ENCODE peak calls at places on chromosomes 13 and 19, in seven cellular contexts. H, K, I, M, U, F and E are unnamed samples.

GRCh38 chr13:40315416-40316064 is 350.9 kb downstream of the FOXO1 start:
- DNase-seq in H (no peak), K (no peak), I (no peak), M (no peak), U (no peak), F (no peak), E (no peak)

GRCh38 chr19:3537438-3538240 is 1.3 kb upstream of the TEKTIP1 start:
- DNase-seq in H (no peak), K (no peak), I (no peak), M (no peak), U (no peak), F (no peak), E (no peak)

GRCh38 chr19:17021793-17022590 is 4.6 kb downstream of the CPAMD8 start:
- DNase-seq in H (no peak), K (no peak), I (no peak), M (no peak), U (no peak), F (no peak), E (no peak)

GRCh38 chr13:24747248-24748151 is 16.5 kb upstream of the RNF17 start:
- DNase-seq in H (peak), K (peak), I (peak), M (no peak), U (no peak), F (no peak), E (no peak)

GRCh38 chr13:22883961-22884360 is 296.8 kb upstream of the SGCG start:
- DNase-seq in H (no peak), K (peak), I (no peak), M (no peak), U (no peak), F (no peak), E (no peak)

GRCh38 chr13:50588736-50589135 is 254.8 kb downstream of the DLEU7 start:
- DNase-seq in H (no peak), K (no peak), I (no peak), M (no peak), U (no peak), F (no peak), E (no peak)

GRCh38 chr13:24107955-24108614 is 52.4 kb upstream of the SPATA13 start:
- DNase-seq in H (no peak), K (no peak), I (no peak), M (no peak), U (no peak), F (no peak), E (no peak)

GRCh38 chr13:100648354-100648753 is 26.2 kb downstream of the TMTC4 start:
- DNase-seq in H (no peak), K (no peak), I (no peak), M (no peak), U (no peak), F (no peak), E (no peak)

GRCh38 chr19:12721656-12722565 is 1.8 kb downstream of the TNPO2 start:
- DNase-seq in H (peak), K (peak), I (peak), M (peak), U (peak), F (peak), E (peak)

GRCh38 chr13:99606322-99607089 is 105.2 kb downstream of the TM9SF2 start:
- DNase-seq in H (peak), K (peak), I (peak), M (peak), U (peak), F (peak), E (peak)

GRCh38 chr13:70107498-70108271 is at the start of gene ATXN8OS:
- DNase-seq in H (no peak), K (peak), I (peak), M (no peak), U (peak), F (no peak), E (peak)

GRCh38 chr19:8023371-8023770 is 17.9 kb upstream of the ELAVL1 start:
- DNase-seq in H (no peak), K (no peak), I (no peak), M (no peak), U (no peak), F (no peak), E (no peak)

GRCh38 chr13:81778350-81778749 is 1437.4 kb upstream of the SPRY2 start:
- DNase-seq in H (no peak), K (no peak), I (no peak), M (no peak), U (no peak), F (no peak), E (no peak)

GRCh38 chr19:18439025-18439909 is 1.3 kb upstream of the ISYNA1 start:
- DNase-seq in H (no peak), K (no peak), I (no peak), M (no peak), U (no peak), F (no peak), E (no peak)

GRCh38 chr13:98524391-98524790 is 52.5 kb downstream of the STK24 start:
- DNase-seq in H (no peak), K (no peak), I (no peak), M (no peak), U (no peak), F (no peak), E (no peak)

GRCh38 chr13:19759669-19760068 is 23.1 kb downstream of the PSPC1 start:
- DNase-seq in H (no peak), K (no peak), I (no peak), M (no peak), U (no peak), F (no peak), E (no peak)

GRCh38 chr13:27293051-27293691 is 22.5 kb downstream of the RASL11A start:
- DNase-seq in H (no peak), K (no peak), I (no peak), M (no peak), U (no peak), F (no peak), E (no peak)

GRCh38 chr19:33872445-33873320 is 76.0 kb downstream of the KCTD15 start:
- DNase-seq in H (no peak), K (no peak), I (no peak), M (peak), U (no peak), F (no peak), E (no peak)